ENCODE peak calls at places on chromosomes 5 and 9, in four cellular contexts. One of them, this sample, is unnamed.

GRCh38 chr5:159975462-159976019 is 33.4 kb upstream of the TTC1 start:
- DNase-seq in K562: peak
- DNase-seq in GM12878: no peak
- DNase-seq in HepG2: peak
- DNase-seq in this sample: peak

GRCh38 chr5:6356578-6357164 is 21.7 kb downstream of the MED10 start:
- DNase-seq in K562: no peak
- DNase-seq in GM12878: no peak
- DNase-seq in HepG2: no peak
- DNase-seq in this sample: no peak

GRCh38 chr9:118896356-118897000 is 472.8 kb downstream of the BRINP1 start:
- DNase-seq in HepG2: no peak
- DNase-seq in K562: no peak
- DNase-seq in GM12878: no peak
- DNase-seq in this sample: peak

GRCh38 chr9:113436753-113437515 is 26.4 kb downstream of the C9orf43 start:
- DNase-seq in GM12878: no peak
- DNase-seq in HepG2: no peak
- DNase-seq in K562: no peak
- DNase-seq in this sample: no peak

GRCh38 chr5:142753114-142753764 is 16.9 kb upstream of the ARHGAP26 start:
- DNase-seq in K562: no peak
- DNase-seq in HepG2: no peak
- DNase-seq in GM12878: no peak
- DNase-seq in this sample: no peak

GRCh38 chr5:38420691-38421395 is 135.6 kb downstream of the LIFR start:
- DNase-seq in K562: peak
- DNase-seq in GM12878: no peak
- DNase-seq in HepG2: peak
- DNase-seq in this sample: peak

GRCh38 chr9:104831681-104832080 is 67.8 kb downstream of the NIPSNAP3B start:
- DNase-seq in K562: no peak
- DNase-seq in GM12878: no peak
- DNase-seq in HepG2: no peak
- DNase-seq in this sample: no peak

GRCh38 chr5:1521054-1521453 is 2.7 kb downstream of the LPCAT1 start:
- DNase-seq in HepG2: no peak
- DNase-seq in K562: no peak
- DNase-seq in GM12878: no peak
- DNase-seq in this sample: no peak

GRCh38 chr9:76203373-76203772 is 190.9 kb downstream of the RFK start:
- DNase-seq in HepG2: no peak
- DNase-seq in K562: no peak
- DNase-seq in GM12878: no peak
- DNase-seq in this sample: no peak

GRCh38 chr5:128082551-128083032 is 974 bp upstream of the SLC12A2 start:
- DNase-seq in K562: no peak
- DNase-seq in HepG2: no peak
- DNase-seq in GM12878: peak
- DNase-seq in this sample: no peak

GRCh38 chr5:179208706-179209358 is 136.4 kb downstream of the ADAMTS2 start:
- DNase-seq in GM12878: no peak
- DNase-seq in K562: no peak
- DNase-seq in HepG2: no peak
- DNase-seq in this sample: no peak
- TF ChIP-seq MXI1 in GM12878: no peak
- TF ChIP-seq MXI1 in K562: no peak
- TF ChIP-seq MXI1 in HepG2: no peak
- TF ChIP-seq MXI1 in this sample: no peak

DNA sequence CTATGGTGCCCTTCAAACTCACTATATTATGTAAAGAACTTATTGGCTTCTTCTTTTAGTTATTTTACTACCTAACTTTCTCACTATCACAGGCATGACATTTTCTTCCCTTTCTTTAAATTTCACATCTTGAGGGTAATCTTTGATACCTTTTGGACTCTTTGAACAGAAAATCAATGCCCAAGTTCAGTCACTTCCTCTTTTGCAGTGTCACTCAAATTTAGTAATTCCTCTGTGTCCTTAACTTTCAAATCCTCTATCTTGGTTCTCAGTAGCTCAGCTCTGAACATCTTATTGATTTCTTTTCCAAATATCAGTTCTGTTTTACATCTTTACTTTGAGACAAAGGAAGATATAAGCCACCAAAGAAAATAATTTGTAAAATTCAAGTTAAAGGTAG is 25.5 kb downstream of the CNTLN start:
- DNase-seq in HepG2: no peak
- DNase-seq in GM12878: no peak
- DNase-seq in K562: no peak
- DNase-seq in this sample: no peak
- TF ChIP-seq EP300 in HepG2: no peak
- TF ChIP-seq EP300 in GM12878: no peak
- TF ChIP-seq EP300 in K562: no peak
- TF ChIP-seq EP300 in this sample: no peak

DNA sequence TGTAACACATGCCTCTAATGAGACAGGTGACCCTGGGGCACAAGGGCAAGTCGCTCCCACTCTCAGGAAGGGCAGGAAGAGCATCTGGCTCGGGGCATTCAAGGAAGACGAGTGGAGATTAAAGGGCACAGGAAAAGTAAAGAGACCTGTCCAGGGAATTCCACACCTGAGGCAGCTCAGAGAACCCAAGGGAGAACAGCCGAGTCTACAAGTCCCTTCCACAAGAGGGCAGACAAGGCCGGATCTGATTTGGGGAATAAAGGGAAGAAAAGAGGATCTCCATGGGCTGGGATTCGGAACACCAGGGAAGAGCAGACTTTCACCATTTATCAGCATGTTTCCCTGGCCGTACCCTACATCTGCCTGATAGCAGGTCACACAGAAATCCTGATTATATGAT is 28.1 kb downstream of the GPX3 start:
- DNase-seq in K562: no peak
- DNase-seq in HepG2: no peak
- DNase-seq in GM12878: no peak
- DNase-seq in this sample: no peak
- TF ChIP-seq MXI1 in K562: no peak
- TF ChIP-seq MXI1 in HepG2: no peak
- TF ChIP-seq MXI1 in GM12878: no peak
- TF ChIP-seq MXI1 in this sample: no peak

GRCh38 chr5:58145397-58145796 is 314.5 kb downstream of the PLK2 start:
- DNase-seq in GM12878: no peak
- DNase-seq in K562: no peak
- DNase-seq in HepG2: no peak
- DNase-seq in this sample: no peak
- TF ChIP-seq EP300 in GM12878: no peak
- TF ChIP-seq EP300 in K562: no peak
- TF ChIP-seq EP300 in HepG2: no peak
- TF ChIP-seq EP300 in this sample: no peak

GRCh38 chr5:103993028-103993427 is 430.4 kb upstream of the NUDT12 start:
- DNase-seq in HepG2: no peak
- DNase-seq in GM12878: no peak
- DNase-seq in K562: no peak
- DNase-seq in this sample: no peak
- TF ChIP-seq MXI1 in HepG2: no peak
- TF ChIP-seq MXI1 in GM12878: no peak
- TF ChIP-seq MXI1 in K562: no peak
- TF ChIP-seq MXI1 in this sample: no peak

This sample was measured in SK-N-SH.